ENCODE peak calls at places on chromosomes 7 and 10, in eight cellular contexts. One of them, this sample, is unnamed.

GRCh38 chr7:23299770-23300300 is 696 bp downstream of the MALSU1 start:
- DNase-seq in GM23338: peak
- DNase-seq in WTC11: no peak
- DNase-seq in cardiac fibroblast: no peak
- DNase-seq in CD8-positive, alpha-beta T cell: no peak
- DNase-seq in AG09309: no peak
- DNase-seq in A549: peak
- DNase-seq in stomach: no peak
- DNase-seq in this sample: no peak

GRCh38 chr10:60148266-60148840 is 241.3 kb downstream of the ANK3 start:
- DNase-seq in A549: no peak
- DNase-seq in CD8-positive, alpha-beta T cell: no peak
- DNase-seq in WTC11: no peak
- DNase-seq in stomach: no peak
- DNase-seq in AG09309: peak
- DNase-seq in cardiac fibroblast: peak
- DNase-seq in GM23338: no peak
- DNase-seq in this sample: peak

GRCh38 chr7:24728503-24729364 is 28.5 kb downstream of the GSDME start:
- DNase-seq in cardiac fibroblast: no peak
- DNase-seq in A549: no peak
- DNase-seq in stomach: no peak
- DNase-seq in CD8-positive, alpha-beta T cell: no peak
- DNase-seq in GM23338: no peak
- DNase-seq in WTC11: no peak
- DNase-seq in AG09309: no peak
- DNase-seq in this sample: no peak

GRCh38 chr10:72134785-72135765 is 46.7 kb upstream of the SPOCK2 start:
- DNase-seq in AG09309: no peak
- DNase-seq in cardiac fibroblast: no peak
- DNase-seq in GM23338: no peak
- DNase-seq in stomach: no peak
- DNase-seq in WTC11: no peak
- DNase-seq in CD8-positive, alpha-beta T cell: no peak
- DNase-seq in A549: no peak
- DNase-seq in this sample: no peak

GRCh38 chr10:17665742-17666141 is 21.8 kb downstream of the STAM start:
- DNase-seq in CD8-positive, alpha-beta T cell: no peak
- DNase-seq in AG09309: peak
- DNase-seq in cardiac fibroblast: peak
- DNase-seq in A549: no peak
- DNase-seq in stomach: no peak
- DNase-seq in GM23338: no peak
- DNase-seq in WTC11: no peak
- DNase-seq in this sample: peak

GRCh38 chr7:157475601-157476000 is 138.8 kb downstream of the DNAJB6 start:
- DNase-seq in stomach: peak
- DNase-seq in CD8-positive, alpha-beta T cell: no peak
- DNase-seq in WTC11: no peak
- DNase-seq in cardiac fibroblast: no peak
- DNase-seq in A549: no peak
- DNase-seq in AG09309: no peak
- DNase-seq in GM23338: no peak
- DNase-seq in this sample: no peak

GRCh38 chr10:7153750-7154149 is 257.1 kb downstream of the SFMBT2 start:
- DNase-seq in AG09309: no peak
- DNase-seq in CD8-positive, alpha-beta T cell: no peak
- DNase-seq in stomach: no peak
- DNase-seq in cardiac fibroblast: no peak
- DNase-seq in WTC11: no peak
- DNase-seq in A549: no peak
- DNase-seq in GM23338: no peak
- DNase-seq in this sample: no peak

GRCh38 chr10:112716924-112717348 is 233.1 kb upstream of the TCF7L2 start:
- DNase-seq in stomach: peak
- DNase-seq in GM23338: no peak
- DNase-seq in cardiac fibroblast: peak
- DNase-seq in AG09309: no peak
- DNase-seq in CD8-positive, alpha-beta T cell: no peak
- DNase-seq in WTC11: no peak
- DNase-seq in A549: peak
- DNase-seq in this sample: no peak

GRCh38 chr7:39428221-39428620 is 138.0 kb upstream of the YAE1 start:
- DNase-seq in stomach: no peak
- DNase-seq in WTC11: no peak
- DNase-seq in A549: no peak
- DNase-seq in GM23338: no peak
- DNase-seq in CD8-positive, alpha-beta T cell: no peak
- DNase-seq in cardiac fibroblast: peak
- DNase-seq in AG09309: peak
- DNase-seq in this sample: no peak

GRCh38 chr7:86814980-86815379 is 171.3 kb downstream of the GRM3 start:
- DNase-seq in A549: no peak
- DNase-seq in CD8-positive, alpha-beta T cell: no peak
- DNase-seq in AG09309: no peak
- DNase-seq in GM23338: peak
- DNase-seq in stomach: no peak
- DNase-seq in WTC11: peak
- DNase-seq in cardiac fibroblast: peak
- DNase-seq in this sample: no peak

GRCh38 chr7:114138587-114138986 is 219.8 kb upstream of the PPP1R3A start:
- DNase-seq in WTC11: no peak
- DNase-seq in AG09309: no peak
- DNase-seq in CD8-positive, alpha-beta T cell: no peak
- DNase-seq in cardiac fibroblast: no peak
- DNase-seq in stomach: no peak
- DNase-seq in A549: no peak
- DNase-seq in GM23338: no peak
- DNase-seq in this sample: no peak

GRCh38 chr7:98922392-98923107 is 44.2 kb downstream of the TRRAP start:
- DNase-seq in CD8-positive, alpha-beta T cell: no peak
- DNase-seq in AG09309: no peak
- DNase-seq in A549: no peak
- DNase-seq in cardiac fibroblast: peak
- DNase-seq in WTC11: no peak
- DNase-seq in stomach: peak
- DNase-seq in GM23338: no peak
- DNase-seq in this sample: peak

GRCh38 chr7:128381161-128381821 is 19.8 kb upstream of the PRRT4 start:
- DNase-seq in GM23338: peak
- DNase-seq in CD8-positive, alpha-beta T cell: no peak
- DNase-seq in stomach: no peak
- DNase-seq in cardiac fibroblast: no peak
- DNase-seq in A549: no peak
- DNase-seq in WTC11: peak
- DNase-seq in AG09309: no peak
- DNase-seq in this sample: no peak

GRCh38 chr7:127189885-127190284 is 62.9 kb downstream of the GRM8 start:
- DNase-seq in stomach: no peak
- DNase-seq in WTC11: no peak
- DNase-seq in cardiac fibroblast: no peak
- DNase-seq in GM23338: peak
- DNase-seq in CD8-positive, alpha-beta T cell: no peak
- DNase-seq in AG09309: no peak
- DNase-seq in A549: no peak
- DNase-seq in this sample: no peak

GRCh38 chr10:123788981-123789380 is 102.6 kb downstream of the CPXM2 start:
- DNase-seq in CD8-positive, alpha-beta T cell: no peak
- DNase-seq in AG09309: no peak
- DNase-seq in WTC11: no peak
- DNase-seq in A549: no peak
- DNase-seq in GM23338: no peak
- DNase-seq in stomach: no peak
- DNase-seq in cardiac fibroblast: no peak
- DNase-seq in this sample: no peak

GRCh38 chr7:11252705-11253272 is 279.1 kb downstream of the PHF14 start:
- DNase-seq in WTC11: no peak
- DNase-seq in CD8-positive, alpha-beta T cell: no peak
- DNase-seq in A549: no peak
- DNase-seq in AG09309: no peak
- DNase-seq in cardiac fibroblast: no peak
- DNase-seq in stomach: no peak
- DNase-seq in GM23338: no peak
- DNase-seq in this sample: no peak

GRCh38 chr10:83476211-83476610 is 663.1 kb upstream of the GHITM start:
- DNase-seq in stomach: no peak
- DNase-seq in WTC11: no peak
- DNase-seq in CD8-positive, alpha-beta T cell: no peak
- DNase-seq in GM23338: no peak
- DNase-seq in cardiac fibroblast: no peak
- DNase-seq in A549: no peak
- DNase-seq in AG09309: no peak
- DNase-seq in this sample: no peak

GRCh38 chr10:98332623-98333269 is 64.8 kb upstream of the LOXL4 start:
- DNase-seq in AG09309: no peak
- DNase-seq in A549: no peak
- DNase-seq in cardiac fibroblast: no peak
- DNase-seq in stomach: no peak
- DNase-seq in GM23338: no peak
- DNase-seq in CD8-positive, alpha-beta T cell: no peak
- DNase-seq in WTC11: no peak
- DNase-seq in this sample: no peak

GRCh38 chr10:69124558-69125121 is 662 bp downstream of the VPS26A start:
- DNase-seq in WTC11: peak
- DNase-seq in CD8-positive, alpha-beta T cell: peak
- DNase-seq in AG09309: no peak
- DNase-seq in GM23338: peak
- DNase-seq in stomach: peak
- DNase-seq in A549: peak
- DNase-seq in cardiac fibroblast: peak
- DNase-seq in this sample: peak

GRCh38 chr7:13946181-13946580 is 43.3 kb downstream of the ETV1 start:
- DNase-seq in CD8-positive, alpha-beta T cell: no peak
- DNase-seq in A549: no peak
- DNase-seq in stomach: no peak
- DNase-seq in WTC11: no peak
- DNase-seq in cardiac fibroblast: peak
- DNase-seq in AG09309: peak
- DNase-seq in GM23338: no peak
- DNase-seq in this sample: peak

GRCh38 chr7:78221961-78222751 is 423.6 kb downstream of the PHTF2 start:
- DNase-seq in A549: no peak
- DNase-seq in cardiac fibroblast: peak
- DNase-seq in stomach: no peak
- DNase-seq in WTC11: no peak
- DNase-seq in AG09309: peak
- DNase-seq in GM23338: no peak
- DNase-seq in CD8-positive, alpha-beta T cell: no peak
- DNase-seq in this sample: no peak

GRCh38 chr10:43931308-43931930 is 282.7 kb upstream of the ZNF32 start:
- DNase-seq in CD8-positive, alpha-beta T cell: no peak
- DNase-seq in stomach: no peak
- DNase-seq in AG09309: peak
- DNase-seq in cardiac fibroblast: peak
- DNase-seq in A549: no peak
- DNase-seq in GM23338: no peak
- DNase-seq in WTC11: no peak
- DNase-seq in this sample: peak

GRCh38 chr10:119776536-119776935 is 50.7 kb downstream of the INPP5F start:
- DNase-seq in stomach: no peak
- DNase-seq in WTC11: no peak
- DNase-seq in CD8-positive, alpha-beta T cell: no peak
- DNase-seq in GM23338: no peak
- DNase-seq in A549: no peak
- DNase-seq in cardiac fibroblast: peak
- DNase-seq in AG09309: no peak
- DNase-seq in this sample: no peak

GRCh38 chr7:33623267-33623666 is 282.1 kb upstream of the BMPER start:
- DNase-seq in AG09309: no peak
- DNase-seq in cardiac fibroblast: no peak
- DNase-seq in WTC11: no peak
- DNase-seq in A549: no peak
- DNase-seq in CD8-positive, alpha-beta T cell: no peak
- DNase-seq in GM23338: no peak
- DNase-seq in stomach: no peak
- DNase-seq in this sample: no peak

GRCh38 chr10:114077347-114077746 is 33.7 kb downstream of the ADRB1 start:
- DNase-seq in cardiac fibroblast: no peak
- DNase-seq in GM23338: no peak
- DNase-seq in WTC11: no peak
- DNase-seq in CD8-positive, alpha-beta T cell: no peak
- DNase-seq in A549: no peak
- DNase-seq in AG09309: no peak
- DNase-seq in stomach: no peak
- DNase-seq in this sample: no peak

DNA sequence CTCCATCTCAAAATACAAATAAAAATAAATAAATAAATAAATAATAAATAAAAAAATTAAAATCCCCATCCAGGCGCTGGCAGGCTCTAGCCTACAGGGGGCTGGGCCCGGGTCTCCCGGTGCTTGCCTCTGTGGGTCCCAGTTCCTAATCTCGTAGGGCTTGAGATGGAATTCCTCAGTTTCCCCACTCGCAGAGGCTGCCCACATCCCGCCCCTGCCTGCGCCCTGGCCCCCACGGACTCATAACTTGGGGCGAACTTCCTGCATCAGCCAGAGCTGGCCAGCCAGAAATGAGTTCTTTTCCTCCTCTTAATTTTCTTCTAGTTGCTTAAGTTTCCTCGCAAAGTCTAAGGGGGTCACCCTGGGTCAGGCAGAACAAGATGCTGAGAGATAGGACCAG is 22.0 kb upstream of the SRRM3 start:
- DNase-seq in AG09309: no peak
- DNase-seq in cardiac fibroblast: no peak
- DNase-seq in CD8-positive, alpha-beta T cell: no peak
- DNase-seq in stomach: no peak
- DNase-seq in GM23338: no peak
- DNase-seq in WTC11: no peak
- DNase-seq in A549: no peak
- DNase-seq in this sample: no peak
- TF ChIP-seq CTCF in AG09309: no peak
- TF ChIP-seq CTCF in cardiac fibroblast: no peak
- TF ChIP-seq CTCF in CD8-positive, alpha-beta T cell: no peak
- TF ChIP-seq CTCF in stomach: no peak
- TF ChIP-seq CTCF in GM23338: no peak
- TF ChIP-seq CTCF in WTC11: no peak
- TF ChIP-seq CTCF in A549: no peak
- TF ChIP-seq CTCF in this sample: no peak

GRCh38 chr10:92418221-92418620 is 127.3 kb downstream of the MARCHF5 start:
- DNase-seq in cardiac fibroblast: no peak
- DNase-seq in WTC11: no peak
- DNase-seq in A549: no peak
- DNase-seq in CD8-positive, alpha-beta T cell: no peak
- DNase-seq in AG09309: no peak
- DNase-seq in GM23338: no peak
- DNase-seq in stomach: no peak
- DNase-seq in this sample: no peak
- TF ChIP-seq CTCF in cardiac fibroblast: no peak
- TF ChIP-seq CTCF in WTC11: no peak
- TF ChIP-seq CTCF in A549: no peak
- TF ChIP-seq CTCF in CD8-positive, alpha-beta T cell: no peak
- TF ChIP-seq CTCF in AG09309: no peak
- TF ChIP-seq CTCF in GM23338: no peak
- TF ChIP-seq CTCF in stomach: no peak
- TF ChIP-seq CTCF in this sample: no peak

GRCh38 chr7:66502230-66503035 is 126.2 kb upstream of the KCTD7 start:
- DNase-seq in GM23338: no peak
- DNase-seq in A549: no peak
- DNase-seq in cardiac fibroblast: no peak
- DNase-seq in AG09309: no peak
- DNase-seq in WTC11: no peak
- DNase-seq in CD8-positive, alpha-beta T cell: no peak
- DNase-seq in stomach: no peak
- DNase-seq in this sample: no peak
- TF ChIP-seq CTCF in GM23338: no peak
- TF ChIP-seq CTCF in A549: no peak
- TF ChIP-seq CTCF in cardiac fibroblast: peak
- TF ChIP-seq CTCF in AG09309: peak
- TF ChIP-seq CTCF in WTC11: no peak
- TF ChIP-seq CTCF in CD8-positive, alpha-beta T cell: no peak
- TF ChIP-seq CTCF in stomach: no peak
- TF ChIP-seq CTCF in this sample: no peak

GRCh38 chr7:37097276-37097675 is 351.4 kb downstream of the ELMO1 start:
- DNase-seq in cardiac fibroblast: no peak
- DNase-seq in A549: no peak
- DNase-seq in stomach: no peak
- DNase-seq in GM23338: no peak
- DNase-seq in CD8-positive, alpha-beta T cell: no peak
- DNase-seq in AG09309: no peak
- DNase-seq in WTC11: no peak
- DNase-seq in this sample: no peak
- TF ChIP-seq CTCF in cardiac fibroblast: no peak
- TF ChIP-seq CTCF in A549: no peak
- TF ChIP-seq CTCF in stomach: no peak
- TF ChIP-seq CTCF in GM23338: peak
- TF ChIP-seq CTCF in CD8-positive, alpha-beta T cell: no peak
- TF ChIP-seq CTCF in AG09309: no peak
- TF ChIP-seq CTCF in WTC11: peak
- TF ChIP-seq CTCF in this sample: no peak